ENCODE peak calls at places on chromosome 6, in ten cellular contexts. O is Calu3, T is A549, Q is cardiac fibroblast, E is bronchial epithelial cell, L is endothelial cell, P is natural killer cell, D is osteocyte, F is fibroblast of lung, B is mammary epithelial cell. V is an unnamed sample.

GRCh38 chr6:5673016-5673415 is 333.7 kb downstream of the NRN1 start:
- DNase-seq in T (no peak), Q (no peak), O (no peak), B (no peak), D (no peak), E (no peak), F (no peak), L (no peak), P (no peak), V (no peak)

GRCh38 chr6:4550227-4550597 is 226.0 kb upstream of the CDYL start:
- DNase-seq in P (no peak), Q (no peak), D (peak; percentile 64), T (no peak), F (no peak), L (no peak), B (no peak), O (no peak), E (no peak), V (no peak)

GRCh38 chr6:13286185-13286584 is 42.2 kb downstream of the TBC1D7 start:
- DNase-seq in Q (no peak), L (no peak), D (no peak), F (no peak), E (no peak), O (no peak), T (no peak), P (no peak), B (no peak), V (no peak)

GRCh38 chr6:14639983-14640599 is 522.5 kb downstream of the CD83 start:
- DNase-seq in Q (no peak), T (no peak), O (no peak), E (no peak), F (no peak), B (no peak), P (no peak), L (no peak), D (no peak), V (no peak)

GRCh38 chr6:22253955-22254655 is 42.7 kb downstream of the PRL start:
- DNase-seq in T (no peak), F (no peak), D (no peak), L (no peak), Q (no peak), B (no peak), E (no peak), O (no peak), P (no peak), V (no peak)

GRCh38 chr6:37283786-37284185 is 25.8 kb upstream of the TMEM217 start:
- DNase-seq in L (no peak), P (no peak), F (no peak), O (no peak), B (no peak), E (no peak), T (no peak), Q (no peak), D (no peak), V (no peak)

GRCh38 chr6:20664250-20664649 is 130.0 kb downstream of the CDKAL1 start:
- DNase-seq in F (no peak), D (no peak), E (no peak), L (no peak), P (no peak), Q (no peak), B (no peak), T (no peak), O (no peak), V (no peak)

GRCh38 chr6:166483026-166483425 is 100.3 kb upstream of the MPC1 start:
- DNase-seq in D (no peak), L (no peak), T (no peak), P (no peak), E (no peak), Q (no peak), B (no peak), O (no peak), F (no peak), V (no peak)

GRCh38 chr6:91634791-91635190 is 1047.9 kb upstream of the MAP3K7 start:
- DNase-seq in D (no peak), F (no peak), O (no peak), L (no peak), B (peak; percentile 11), P (no peak), E (peak; percentile 34), Q (no peak), T (no peak), V (no peak)

GRCh38 chr6:123926000-123926399 is 122.3 kb downstream of the NKAIN2 start:
- DNase-seq in T (no peak), P (no peak), Q (peak; percentile 0), B (peak; percentile 42), F (no peak), L (no peak), D (no peak), O (no peak), E (peak; percentile 68), V (no peak)

GRCh38 chr6:168060521-168060931 is 18.5 kb downstream of the FRMD1 start:
- DNase-seq in P (no peak), F (peak; percentile 48), L (peak; percentile 67), B (peak; percentile 3), T (peak; percentile 57), Q (peak; percentile 38), D (peak; percentile 92), E (peak; percentile 23), O (peak; percentile 63), V (peak; percentile 44)
- TF ChIP-seq CTCF in P (no peak), F (peak; percentile 41), L (peak; percentile 20), B (peak; percentile 37), T (peak; percentile 30), Q (peak; percentile 47), D (peak; percentile 89), E (peak; percentile 61), O (no peak), V (peak; percentile 73)

GRCh38 chr6:161748535-161749386 is 474.9 kb upstream of the AGPAT4 start:
- DNase-seq in E (no peak), Q (peak; percentile 19), B (no peak), F (peak; percentile 33), D (no peak), T (peak; percentile 20), L (peak; percentile 85), P (no peak), O (peak; percentile 41), V (peak; percentile 62)
- TF ChIP-seq CTCF in E (no peak), Q (peak; percentile 18), B (no peak), F (peak; percentile 63), D (peak; percentile 58), T (peak; percentile 30), L (peak; percentile 78), P (no peak), O (no peak), V (peak; percentile 78)

GRCh38 chr6:111592726-111593515 is 12.8 kb downstream of the TRAF3IP2 start:
- DNase-seq in O (no peak), L (no peak), F (no peak), D (no peak), Q (no peak), E (no peak), B (no peak), P (no peak), T (no peak), V (no peak)
- TF ChIP-seq CTCF in O (no peak), L (no peak), F (no peak), D (no peak), Q (no peak), E (no peak), B (no peak), P (no peak), T (no peak), V (no peak)

GRCh38 chr6:163369628-163370365 is 44.7 kb upstream of the QKI start:
- DNase-seq in E (no peak), L (no peak), D (no peak), F (no peak), O (no peak), Q (no peak), T (no peak), P (no peak), B (no peak), V (no peak)
- TF ChIP-seq CTCF in E (no peak), L (no peak), D (no peak), F (no peak), O (no peak), Q (no peak), T (no peak), P (no peak), B (no peak), V (no peak)

DNA sequence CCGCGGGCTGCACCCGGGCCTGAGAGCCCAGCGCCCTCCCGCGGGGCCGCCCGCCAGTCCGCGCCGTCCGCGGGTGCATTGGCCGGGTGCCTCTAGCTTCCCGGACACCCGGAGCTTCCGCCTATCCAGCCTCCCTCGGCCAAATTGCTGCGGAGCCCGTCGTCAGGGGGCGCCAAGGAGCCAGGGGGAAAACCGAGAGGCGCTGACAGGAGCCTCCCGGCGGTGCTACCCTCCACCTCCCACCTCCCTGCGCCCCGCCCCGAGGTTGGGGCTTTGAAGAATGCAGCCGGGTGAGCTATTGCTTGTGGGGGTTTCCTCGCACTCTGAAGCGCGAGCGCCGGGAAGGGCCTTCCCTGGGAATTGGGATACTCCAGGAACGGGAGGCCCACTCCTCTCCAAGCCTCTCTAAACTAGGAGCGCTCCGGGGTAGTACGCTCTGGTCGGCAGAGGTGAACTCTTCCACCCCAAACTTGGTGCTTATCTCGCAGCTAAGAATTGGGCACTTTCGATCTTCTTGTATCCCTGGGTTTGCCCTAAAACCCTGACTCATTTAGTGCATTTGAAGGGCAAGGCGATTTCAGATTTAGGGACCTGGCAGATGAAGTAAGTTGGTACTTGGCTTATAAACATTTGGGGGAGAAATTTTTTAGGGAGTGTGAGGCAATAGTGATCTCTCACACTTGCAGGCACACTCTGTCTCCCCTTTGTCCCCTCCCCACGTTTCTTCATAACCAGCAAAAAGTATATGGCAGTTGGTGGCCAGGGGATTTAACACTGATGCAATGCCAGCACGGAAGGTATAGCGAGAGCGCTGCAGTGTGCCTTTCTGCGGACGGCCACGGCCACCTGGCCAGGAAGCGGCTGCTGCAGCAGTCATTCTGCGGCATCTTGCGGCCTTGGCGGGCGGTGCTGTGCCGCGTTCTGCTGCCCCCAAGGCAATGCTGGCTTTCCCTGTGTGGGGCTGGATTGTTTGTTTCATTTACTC is 556 bp downstream of the BEND6 start:
- DNase-seq in F (peak; percentile 93), L (peak; percentile 95), T (peak; percentile 90), B (peak; percentile 96), P (peak; percentile 27), Q (peak; percentile 94), D (peak; percentile 97), O (peak; percentile 97), E (peak; percentile 74), V (peak; percentile 86)
- TF ChIP-seq CTCF in F (peak; percentile 73), L (peak; percentile 70), T (peak; percentile 81), B (peak; percentile 59), P (no peak), Q (peak; percentile 88), D (peak; percentile 94), O (peak; percentile 92), E (peak; percentile 94), V (peak; percentile 86)